ENCODE peak calls at places on chromosome 5, in five cellular contexts. C is HCT116, E is pancreas, M is DND-41, J is MM.1S. Q is an unnamed sample. For H3K27me3, the result is how much of the 10 kb centered on the place peaks cover.

GRCh38 chr5:112142769-112143270 is 276.3 kb downstream of the EPB41L4A start:
- DNase-seq in M (no peak), J (no peak), E (no peak), C (no peak), Q (no peak)

GRCh38 chr5:143186623-143187022 is 216.9 kb downstream of the NR3C1 start:
- DNase-seq in M (no peak), J (peak), E (no peak), C (no peak), Q (no peak)

GRCh38 chr5:175052351-175052750 is 328.0 kb downstream of the MSX2 start:
- DNase-seq in E (no peak), M (no peak), J (no peak), C (no peak), Q (no peak)

GRCh38 chr5:89536020-89536419 is 653.0 kb upstream of the MEF2C start:
- DNase-seq in J (no peak), M (no peak), C (no peak), E (no peak), Q (no peak)

GRCh38 chr5:19855453-19855852 is 132.5 kb downstream of the CDH18 start:
- DNase-seq in E (peak), C (no peak), M (no peak), J (no peak), Q (no peak)

GRCh38 chr5:7628248-7628647 is 222.7 kb downstream of the CFAP90 start:
- DNase-seq in M (no peak), C (no peak), J (peak), E (no peak), Q (no peak)

GRCh38 chr5:172110921-172111873 is 76.8 kb downstream of the STK10 start:
- DNase-seq in J (peak), M (peak), E (no peak), C (no peak), Q (peak)

GRCh38 chr5:72517961-72518690 is 10.9 kb upstream of the ZNF366 start:
- DNase-seq in J (no peak), C (no peak), M (no peak), E (peak), Q (no peak)

GRCh38 chr5:41539454-41539853 is 29.1 kb upstream of the PLCXD3 start:
- DNase-seq in M (no peak), J (no peak), C (no peak), E (no peak), Q (no peak)

GRCh38 chr5:97383996-97384395 is 200.9 kb upstream of the RIOK2 start:
- DNase-seq in J (no peak), M (no peak), E (no peak), C (peak), Q (no peak)
- TF ChIP-seq CTCF in J (no peak), M (no peak), E (no peak), C (no peak), Q (no peak)

DNA sequence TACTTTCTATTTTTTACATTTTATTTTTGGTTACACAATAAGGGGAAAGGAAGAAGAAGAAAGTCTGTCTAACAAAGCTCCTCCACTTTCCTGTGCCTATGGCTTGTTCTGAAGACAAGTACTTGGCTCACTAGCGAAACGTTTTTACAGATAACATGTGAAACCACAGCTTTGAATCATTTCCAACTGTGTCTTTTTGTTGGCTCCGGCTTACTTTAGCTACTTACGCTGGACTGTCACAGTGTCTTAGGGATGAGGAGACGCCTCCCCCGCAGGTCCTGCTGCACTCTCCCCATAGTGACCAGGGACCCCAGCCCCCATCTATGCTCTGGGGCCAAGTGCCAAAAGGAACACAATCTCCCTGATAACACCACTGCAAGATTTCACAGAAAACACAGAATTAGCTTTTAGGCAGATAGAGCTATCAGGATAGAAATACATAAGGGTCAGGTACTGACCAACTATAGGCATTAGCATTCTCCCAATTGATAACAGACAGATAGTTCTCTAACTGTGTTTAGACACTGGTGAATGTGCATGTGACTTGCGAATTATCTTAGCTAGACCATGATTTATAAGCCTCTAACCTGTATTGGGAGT is 219.0 kb downstream of the ADAMTS6 start:
- DNase-seq in E (no peak), M (no peak), J (no peak), C (no peak), Q (no peak)
- H3K27me3 ChIP-seq in E (under half), M (under half), J (under half), C (under half), Q (under half)

DNA sequence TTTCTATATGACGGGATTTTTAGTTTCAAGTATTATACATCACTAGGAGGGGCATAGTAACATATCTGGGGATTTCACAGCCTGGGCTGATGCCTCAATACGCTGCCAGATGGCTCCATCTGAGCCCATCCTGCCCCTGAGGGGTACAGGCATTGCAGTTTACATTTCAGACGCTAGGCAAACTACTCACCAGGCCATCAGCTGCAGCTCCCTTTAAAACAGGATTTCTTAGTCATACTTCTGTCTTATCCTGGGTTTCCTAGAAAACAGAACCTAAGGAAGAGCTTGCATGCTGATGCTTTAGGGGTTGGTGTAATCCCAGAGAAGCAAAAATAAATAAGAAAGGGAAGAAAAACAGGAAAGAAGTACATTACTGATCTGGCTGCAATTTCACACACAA is 372.8 kb upstream of the PIK3R1 start:
- DNase-seq in C (no peak), E (no peak), J (no peak), M (no peak), Q (peak)
- H3K4me3 ChIP-seq in C (no peak), E (no peak), J (no peak), M (no peak), Q (no peak)

GRCh38 chr5:158686240-158686639 is 413.5 kb downstream of the EBF1 start:
- DNase-seq in C (no peak), E (no peak), J (no peak), M (no peak), Q (no peak)
- TF ChIP-seq CTCF in C (no peak), E (no peak), J (no peak), M (no peak), Q (no peak)

DNA sequence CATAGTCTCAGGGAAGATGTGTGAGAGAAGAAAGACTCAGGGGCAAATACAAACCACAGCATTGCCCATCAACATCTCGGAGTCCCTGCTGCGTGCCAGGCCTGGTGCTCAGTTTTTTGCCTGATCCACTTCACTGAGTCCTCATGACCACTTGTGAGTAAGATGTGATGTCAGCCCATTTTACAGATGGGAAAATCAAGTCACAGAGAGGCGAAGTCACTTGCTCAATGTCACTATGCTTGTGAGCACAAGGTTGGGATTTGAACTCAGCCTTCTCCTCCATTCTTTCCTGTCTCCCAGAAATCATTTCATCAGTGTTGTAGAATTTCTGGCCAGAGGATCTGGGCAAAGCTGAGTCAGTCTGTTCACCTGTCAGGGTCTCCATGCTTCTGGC is 34.6 kb upstream of the PSD2 start:
- DNase-seq in E (no peak), J (no peak), C (no peak), M (no peak), Q (no peak)
- H3K27me3 ChIP-seq in E (under half), J (under half), C (under half), M (under half), Q (under half)

GRCh38 chr5:154945695-154946301 is 4.9 kb downstream of the MRPL22 start:
- DNase-seq in C (no peak), J (no peak), E (no peak), M (no peak), Q (no peak)
- H3K4me3 ChIP-seq in C (no peak), J (no peak), E (no peak), M (no peak), Q (no peak)